ENCODE peak calls at places on chromosome 10, in eight cellular contexts. X, D, G, T, N, B, R and W are unnamed samples.

GRCh38 chr10:31290386-31290785 is 28.6 kb upstream of the ZEB1 start:
- DNase-seq in N (no peak), X (no peak), R (no peak), D (no peak), B (no peak), G (no peak), T (no peak), W (no peak)

GRCh38 chr10:100881552-100882250 is 31.1 kb upstream of the SLF2 start:
- DNase-seq in R (no peak), X (no peak), G (no peak), B (no peak), N (no peak), T (no peak), D (no peak), W (peak)

GRCh38 chr10:102268333-102268999 is 23.1 kb downstream of the GBF1 start:
- DNase-seq in T (no peak), D (no peak), B (no peak), G (no peak), X (no peak), N (no peak), R (no peak), W (no peak)

GRCh38 chr10:2279666-2280065 is 542.3 kb upstream of the ADARB2 start:
- DNase-seq in G (no peak), R (no peak), N (no peak), X (no peak), B (no peak), D (no peak), T (no peak), W (no peak)

GRCh38 chr10:68235591-68235990 is 3.7 kb upstream of the ATOH7 start:
- DNase-seq in T (no peak), D (no peak), R (no peak), G (no peak), X (no peak), N (no peak), B (no peak), W (no peak)

GRCh38 chr10:129958118-129958685 is 5.9 kb downstream of the EBF3 start:
- DNase-seq in G (no peak), T (no peak), D (no peak), N (no peak), X (no peak), B (no peak), R (no peak), W (no peak)

GRCh38 chr10:36779238-36779846 is 346.1 kb upstream of the ANKRD30A start:
- DNase-seq in X (peak), D (no peak), R (peak), B (no peak), G (no peak), N (peak), T (peak), W (peak)

GRCh38 chr10:91589015-91589655 is 43.7 kb downstream of the PPP1R3C start:
- DNase-seq in B (no peak), X (peak), R (no peak), D (no peak), N (no peak), T (no peak), G (no peak), W (no peak)

GRCh38 chr10:4067552-4068254 is 282.7 kb upstream of the KLF6 start:
- DNase-seq in N (no peak), X (no peak), T (no peak), B (no peak), R (no peak), D (no peak), G (no peak), W (no peak)

GRCh38 chr10:14740684-14741247 is 33.9 kb downstream of the FAM107B start:
- DNase-seq in T (no peak), D (no peak), G (no peak), R (no peak), N (no peak), X (no peak), B (no peak), W (no peak)

GRCh38 chr10:123507298-123507697 is 158.9 kb upstream of the GPR26 start:
- DNase-seq in D (no peak), X (no peak), N (no peak), T (no peak), B (no peak), G (no peak), R (no peak), W (no peak)

GRCh38 chr10:119396008-119396708 is 146.4 kb downstream of the RGS10 start:
- DNase-seq in R (no peak), B (no peak), N (no peak), T (no peak), D (no peak), X (no peak), G (no peak), W (no peak)

GRCh38 chr10:2798340-2798739 is 269.0 kb upstream of the PFKP start:
- DNase-seq in X (no peak), T (peak), G (no peak), R (no peak), D (no peak), N (no peak), B (no peak), W (no peak)

GRCh38 chr10:114261116-114261515 is 22.1 kb downstream of the VWA2 start:
- DNase-seq in G (no peak), R (no peak), T (no peak), X (no peak), B (no peak), N (no peak), D (no peak), W (no peak)

GRCh38 chr10:11285171-11285570 is 267.5 kb downstream of the CELF2 start:
- DNase-seq in G (no peak), D (no peak), R (no peak), N (no peak), T (no peak), X (no peak), B (no peak), W (no peak)

GRCh38 chr10:122072491-122072890 is 83.5 kb downstream of the TACC2 start:
- DNase-seq in N (no peak), T (no peak), G (no peak), R (no peak), D (no peak), B (no peak), X (no peak), W (no peak)

GRCh38 chr10:133459454-133460207 is 5.9 kb downstream of the SCART1 start:
- DNase-seq in N (no peak), B (no peak), G (no peak), D (no peak), X (no peak), R (no peak), T (no peak), W (no peak)

GRCh38 chr10:61900829-61901783 is at the start of gene ARID5B:
- DNase-seq in D (no peak), R (peak), G (peak), T (peak), X (peak), B (no peak), N (peak), W (peak)

GRCh38 chr10:22649390-22649841 is 65.0 kb downstream of the PIP4K2A start:
- DNase-seq in X (no peak), R (no peak), G (peak), N (no peak), D (no peak), T (no peak), B (no peak), W (no peak)

GRCh38 chr10:125146791-125147604 is 13.4 kb downstream of the CTBP2 start:
- DNase-seq in G (no peak), R (no peak), D (no peak), T (no peak), N (no peak), B (no peak), X (peak), W (no peak)

GRCh38 chr10:90435296-90435695 is 422.5 kb downstream of the HTR7 start:
- DNase-seq in N (no peak), G (no peak), D (no peak), R (no peak), X (no peak), T (no peak), B (no peak), W (no peak)

GRCh38 chr10:110525349-110526260 is 27.9 kb downstream of the DUSP5 start:
- DNase-seq in D (no peak), X (no peak), R (peak), G (no peak), N (no peak), T (no peak), B (no peak), W (no peak)

GRCh38 chr10:113566888-113567287 is 14.0 kb downstream of the HABP2 start:
- DNase-seq in B (no peak), D (no peak), G (no peak), R (no peak), N (no peak), T (no peak), X (no peak), W (no peak)

GRCh38 chr10:76973515-76974289 is 663.9 kb downstream of the KCNMA1 start:
- DNase-seq in N (no peak), D (no peak), B (no peak), X (no peak), G (no peak), T (no peak), R (peak), W (no peak)